ENCODE peak calls at places on chromosomes 3 and 15, in seven cellular contexts. One of them, this sample, is unnamed.

GRCh38 chr3:50245831-50246516 is 10.0 kb downstream of the GNAI2 start:
- DNase-seq in mesenchymal stem cell: peak
- DNase-seq in HFF-Myc: no peak
- DNase-seq in AG10803: peak
- DNase-seq in tibial artery: peak
- DNase-seq in OCI-LY7: peak
- DNase-seq in mucosa of descending colon: peak
- DNase-seq in this sample: peak

GRCh38 chr3:102673271-102674115 is 238.7 kb downstream of the ZPLD1 start:
- DNase-seq in mesenchymal stem cell: peak
- DNase-seq in HFF-Myc: peak
- DNase-seq in AG10803: peak
- DNase-seq in tibial artery: no peak
- DNase-seq in OCI-LY7: peak
- DNase-seq in mucosa of descending colon: peak
- DNase-seq in this sample: no peak

GRCh38 chr3:50708620-50709019 is 33.9 kb downstream of the DOCK3 start:
- DNase-seq in mesenchymal stem cell: no peak
- DNase-seq in HFF-Myc: no peak
- DNase-seq in AG10803: no peak
- DNase-seq in tibial artery: no peak
- DNase-seq in OCI-LY7: no peak
- DNase-seq in mucosa of descending colon: no peak
- DNase-seq in this sample: no peak

GRCh38 chr3:150605998-150606641 is 3.0 kb downstream of the SELENOT start:
- DNase-seq in mesenchymal stem cell: no peak
- DNase-seq in HFF-Myc: no peak
- DNase-seq in AG10803: no peak
- DNase-seq in tibial artery: no peak
- DNase-seq in OCI-LY7: peak
- DNase-seq in mucosa of descending colon: no peak
- DNase-seq in this sample: no peak

GRCh38 chr3:41065340-41065739 is 134.0 kb upstream of the CTNNB1 start:
- DNase-seq in mesenchymal stem cell: no peak
- DNase-seq in HFF-Myc: no peak
- DNase-seq in AG10803: no peak
- DNase-seq in tibial artery: no peak
- DNase-seq in OCI-LY7: no peak
- DNase-seq in mucosa of descending colon: no peak
- DNase-seq in this sample: no peak

GRCh38 chr3:108791473-108791872 is 31.1 kb upstream of the TRAT1 start:
- DNase-seq in mesenchymal stem cell: no peak
- DNase-seq in HFF-Myc: no peak
- DNase-seq in AG10803: no peak
- DNase-seq in tibial artery: no peak
- DNase-seq in OCI-LY7: no peak
- DNase-seq in mucosa of descending colon: no peak
- DNase-seq in this sample: no peak

GRCh38 chr15:32826685-32827084 is 108.9 kb downstream of the GREM1 start:
- DNase-seq in mesenchymal stem cell: peak
- DNase-seq in HFF-Myc: no peak
- DNase-seq in AG10803: no peak
- DNase-seq in tibial artery: no peak
- DNase-seq in OCI-LY7: no peak
- DNase-seq in mucosa of descending colon: no peak
- DNase-seq in this sample: no peak

GRCh38 chr3:108189477-108189876 is 32.7 kb downstream of the IFT57 start:
- DNase-seq in mesenchymal stem cell: no peak
- DNase-seq in HFF-Myc: no peak
- DNase-seq in AG10803: no peak
- DNase-seq in tibial artery: no peak
- DNase-seq in OCI-LY7: no peak
- DNase-seq in mucosa of descending colon: no peak
- DNase-seq in this sample: no peak

GRCh38 chr15:42457445-42458442 is 33.2 kb downstream of the ZNF106 start:
- DNase-seq in mesenchymal stem cell: peak
- DNase-seq in HFF-Myc: peak
- DNase-seq in AG10803: peak
- DNase-seq in tibial artery: peak
- DNase-seq in OCI-LY7: peak
- DNase-seq in mucosa of descending colon: no peak
- DNase-seq in this sample: peak

GRCh38 chr3:164192974-164193373 is 885.3 kb downstream of the SI start:
- DNase-seq in mesenchymal stem cell: no peak
- DNase-seq in HFF-Myc: no peak
- DNase-seq in AG10803: no peak
- DNase-seq in tibial artery: no peak
- DNase-seq in OCI-LY7: no peak
- DNase-seq in mucosa of descending colon: no peak
- DNase-seq in this sample: no peak

GRCh38 chr3:25453521-25454410 is 25.7 kb downstream of the RARB start:
- DNase-seq in mesenchymal stem cell: peak
- DNase-seq in HFF-Myc: peak
- DNase-seq in AG10803: peak
- DNase-seq in tibial artery: no peak
- DNase-seq in OCI-LY7: no peak
- DNase-seq in mucosa of descending colon: no peak
- DNase-seq in this sample: no peak

GRCh38 chr3:50204052-50204803 is 843 bp upstream of the SLC38A3 start:
- DNase-seq in mesenchymal stem cell: no peak
- DNase-seq in HFF-Myc: no peak
- DNase-seq in AG10803: no peak
- DNase-seq in tibial artery: no peak
- DNase-seq in OCI-LY7: no peak
- DNase-seq in mucosa of descending colon: no peak
- DNase-seq in this sample: no peak

GRCh38 chr3:62368705-62369475 is 4.5 kb downstream of the FEZF2 start:
- DNase-seq in mesenchymal stem cell: no peak
- DNase-seq in HFF-Myc: no peak
- DNase-seq in AG10803: no peak
- DNase-seq in tibial artery: no peak
- DNase-seq in OCI-LY7: no peak
- DNase-seq in mucosa of descending colon: no peak
- DNase-seq in this sample: no peak
- H3K4me3 ChIP-seq in mesenchymal stem cell: no peak
- H3K4me3 ChIP-seq in HFF-Myc: no peak
- H3K4me3 ChIP-seq in AG10803: no peak
- H3K4me3 ChIP-seq in tibial artery: no peak
- H3K4me3 ChIP-seq in OCI-LY7: no peak
- H3K4me3 ChIP-seq in mucosa of descending colon: no peak
- H3K4me3 ChIP-seq in this sample: no peak

DNA sequence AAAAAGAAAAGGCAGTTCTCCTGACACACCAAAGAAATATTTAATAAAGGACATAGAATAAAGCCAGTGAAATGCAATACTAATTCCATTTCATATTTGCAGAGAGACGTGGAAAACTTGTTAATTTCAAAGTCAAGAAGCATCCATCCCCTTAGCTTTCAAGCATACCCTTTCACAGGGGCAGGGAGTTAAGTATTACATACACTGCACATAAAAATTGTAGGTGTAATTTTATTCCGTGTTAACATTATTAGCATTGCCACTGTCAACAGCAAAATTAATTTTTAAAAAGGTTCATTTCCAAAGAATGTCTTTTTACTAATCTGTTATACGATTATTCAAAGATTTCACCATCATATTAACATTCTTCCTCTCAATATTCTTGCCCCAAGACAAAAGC is 518.0 kb downstream of the MECOM start:
- DNase-seq in mesenchymal stem cell: peak
- DNase-seq in HFF-Myc: no peak
- DNase-seq in AG10803: no peak
- DNase-seq in tibial artery: no peak
- DNase-seq in OCI-LY7: no peak
- DNase-seq in mucosa of descending colon: no peak
- DNase-seq in this sample: no peak
- H3K4me3 ChIP-seq in mesenchymal stem cell: no peak
- H3K4me3 ChIP-seq in HFF-Myc: peak
- H3K4me3 ChIP-seq in AG10803: peak
- H3K4me3 ChIP-seq in tibial artery: peak
- H3K4me3 ChIP-seq in OCI-LY7: no peak
- H3K4me3 ChIP-seq in mucosa of descending colon: peak
- H3K4me3 ChIP-seq in this sample: peak

GRCh38 chr15:72970965-72971746 is 81.1 kb upstream of the NEO1 start:
- DNase-seq in mesenchymal stem cell: no peak
- DNase-seq in HFF-Myc: no peak
- DNase-seq in AG10803: no peak
- DNase-seq in tibial artery: no peak
- DNase-seq in OCI-LY7: no peak
- DNase-seq in mucosa of descending colon: no peak
- DNase-seq in this sample: no peak
- H3K4me3 ChIP-seq in mesenchymal stem cell: no peak
- H3K4me3 ChIP-seq in HFF-Myc: no peak
- H3K4me3 ChIP-seq in AG10803: no peak
- H3K4me3 ChIP-seq in tibial artery: peak
- H3K4me3 ChIP-seq in OCI-LY7: no peak
- H3K4me3 ChIP-seq in mucosa of descending colon: no peak
- H3K4me3 ChIP-seq in this sample: no peak

DNA sequence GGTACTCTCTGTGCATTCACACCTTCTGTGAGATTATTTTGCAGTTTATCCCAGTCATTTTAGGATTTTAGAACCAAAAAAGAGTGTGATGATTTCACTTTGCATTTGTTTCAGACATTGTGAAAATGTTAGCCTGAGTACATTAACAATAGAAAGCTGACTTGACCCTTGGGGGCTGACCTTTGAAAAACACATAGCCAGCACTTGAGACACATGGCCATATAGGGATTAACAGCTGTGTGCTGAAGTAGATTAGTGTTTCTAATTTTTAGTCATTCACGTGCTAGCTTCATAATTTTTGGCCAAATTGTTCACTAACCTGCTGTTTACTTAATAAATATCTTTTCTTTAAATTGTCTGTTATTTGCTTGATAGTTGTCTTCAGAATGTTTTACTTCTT is 3.5 kb downstream of the FEM1B start:
- DNase-seq in mesenchymal stem cell: no peak
- DNase-seq in HFF-Myc: no peak
- DNase-seq in AG10803: no peak
- DNase-seq in tibial artery: no peak
- DNase-seq in OCI-LY7: no peak
- DNase-seq in mucosa of descending colon: no peak
- DNase-seq in this sample: no peak
- H3K4me3 ChIP-seq in mesenchymal stem cell: no peak
- H3K4me3 ChIP-seq in HFF-Myc: peak
- H3K4me3 ChIP-seq in AG10803: peak
- H3K4me3 ChIP-seq in tibial artery: peak
- H3K4me3 ChIP-seq in OCI-LY7: peak
- H3K4me3 ChIP-seq in mucosa of descending colon: no peak
- H3K4me3 ChIP-seq in this sample: peak

GRCh38 chr3:185943363-185944106 is 5.7 kb upstream of the TRA2B start:
- DNase-seq in mesenchymal stem cell: peak
- DNase-seq in HFF-Myc: peak
- DNase-seq in AG10803: peak
- DNase-seq in tibial artery: peak
- DNase-seq in OCI-LY7: peak
- DNase-seq in mucosa of descending colon: peak
- DNase-seq in this sample: peak
- H3K4me3 ChIP-seq in mesenchymal stem cell: no peak
- H3K4me3 ChIP-seq in HFF-Myc: no peak
- H3K4me3 ChIP-seq in AG10803: no peak
- H3K4me3 ChIP-seq in tibial artery: peak
- H3K4me3 ChIP-seq in OCI-LY7: peak
- H3K4me3 ChIP-seq in mucosa of descending colon: no peak
- H3K4me3 ChIP-seq in this sample: no peak

GRCh38 chr3:179977356-179977755 is 59.4 kb downstream of the PEX5L start:
- DNase-seq in mesenchymal stem cell: no peak
- DNase-seq in HFF-Myc: no peak
- DNase-seq in AG10803: no peak
- DNase-seq in tibial artery: no peak
- DNase-seq in OCI-LY7: no peak
- DNase-seq in mucosa of descending colon: no peak
- DNase-seq in this sample: no peak
- H3K4me3 ChIP-seq in mesenchymal stem cell: no peak
- H3K4me3 ChIP-seq in HFF-Myc: no peak
- H3K4me3 ChIP-seq in AG10803: no peak
- H3K4me3 ChIP-seq in tibial artery: no peak
- H3K4me3 ChIP-seq in OCI-LY7: no peak
- H3K4me3 ChIP-seq in mucosa of descending colon: no peak
- H3K4me3 ChIP-seq in this sample: no peak